ENCODE peak calls at places on chromosomes 12 and 14, in eight cellular contexts. P, R, Q, Y, B, E, H and D are unnamed samples.

GRCh38 chr14:97642631-97643030 is 845.4 kb downstream of the VRK1 start:
- DNase-seq in Q (no peak), R (no peak), E (no peak), B (no peak), H (no peak), P (no peak), Y (no peak), D (no peak)

GRCh38 chr12:89768586-89769482 is 60.2 kb upstream of the ATP2B1 start:
- DNase-seq in Q (no peak), E (no peak), H (no peak), R (no peak), Y (peak; percentile 88), B (no peak), P (no peak), D (no peak)

GRCh38 chr12:11628353-11628752 is 21.1 kb upstream of the ETV6 start:
- DNase-seq in B (no peak), H (no peak), E (no peak), P (no peak), Q (no peak), R (no peak), Y (no peak), D (no peak)

GRCh38 chr14:61837336-61838229 is 75.4 kb downstream of the SNAPC1 start:
- DNase-seq in P (peak; percentile 67), B (peak; percentile 38), H (peak; percentile 66), R (peak; percentile 75), E (peak; percentile 85), Q (peak; percentile 74), Y (peak; percentile 76), D (peak; percentile 80)

GRCh38 chr12:106753526-106753925 is 21.0 kb upstream of the RIC8B start:
- DNase-seq in Y (no peak), E (peak; percentile 80), H (peak; percentile 62), Q (no peak), R (no peak), B (no peak), P (no peak), D (no peak)

GRCh38 chr14:67853207-67853606 is 33.6 kb downstream of the RAD51B start:
- DNase-seq in E (no peak), H (no peak), P (no peak), B (no peak), Y (no peak), Q (no peak), R (no peak), D (no peak)

GRCh38 chr12:47863985-47864384 is 40.8 kb downstream of the VDR start:
- DNase-seq in R (no peak), Y (no peak), Q (no peak), H (no peak), B (no peak), E (no peak), P (no peak), D (no peak)

GRCh38 chr12:56931474-56931978 is 2.7 kb downstream of the SDR9C7 start:
- DNase-seq in P (no peak), B (peak; percentile 33), H (peak; percentile 34), Y (peak; percentile 11), Q (no peak), E (no peak), R (no peak), D (no peak)

GRCh38 chr14:65813760-65814387 is 401.3 kb downstream of the FUT8 start:
- DNase-seq in R (no peak), E (no peak), B (peak; percentile 70), H (no peak), P (no peak), Y (no peak), Q (no peak), D (no peak)

GRCh38 chr12:58364389-58365086 is 423.2 kb downstream of the ATP23 start:
- DNase-seq in Q (no peak), Y (peak; percentile 96), H (no peak), P (no peak), B (no peak), E (no peak), R (no peak), D (no peak)

GRCh38 chr14:97994020-97994531 is 1196.9 kb downstream of the VRK1 start:
- DNase-seq in Q (no peak), E (no peak), B (no peak), P (no peak), H (no peak), R (no peak), Y (no peak), D (no peak)

GRCh38 chr14:99065551-99065950 is 206.4 kb downstream of the BCL11B start:
- DNase-seq in R (no peak), B (no peak), E (no peak), Y (no peak), P (no peak), H (no peak), Q (no peak), D (no peak)

GRCh38 chr12:95848575-95849388 is 10.0 kb upstream of the SNRPF start:
- DNase-seq in B (no peak), E (no peak), Q (no peak), Y (peak; percentile 32), P (peak; percentile 38), R (peak; percentile 46), H (no peak), D (no peak)

GRCh38 chr12:12683298-12683697 is 12.7 kb downstream of the GPR19 start:
- DNase-seq in E (no peak), H (no peak), Q (no peak), R (no peak), B (no peak), Y (no peak), P (no peak), D (no peak)

GRCh38 chr12:110269622-110270124 is 11.4 kb upstream of the ATP2A2 start:
- DNase-seq in R (no peak), Q (no peak), Y (peak; percentile 88), H (no peak), B (peak; percentile 86), P (no peak), E (no peak), D (no peak)

GRCh38 chr12:132441871-132442863 is 47.8 kb upstream of the FBRSL1 start:
- DNase-seq in R (no peak), E (no peak), B (no peak), Q (peak; percentile 66), Y (no peak), H (no peak), P (no peak), D (no peak)

GRCh38 chr14:58861546-58861945 is 223.8 kb downstream of the DACT1 start:
- DNase-seq in P (no peak), H (no peak), E (no peak), Y (no peak), Q (no peak), R (no peak), B (no peak), D (no peak)

GRCh38 chr12:91155990-91156389 is 26.6 kb downstream of the DCN start:
- DNase-seq in B (peak; percentile 11), Y (no peak), R (no peak), Q (no peak), E (no peak), P (no peak), H (no peak), D (no peak)

GRCh38 chr12:10661338-10661737 is 12.5 kb downstream of the STYK1 start:
- DNase-seq in R (no peak), H (no peak), B (no peak), Q (no peak), P (no peak), E (no peak), Y (peak; percentile 28), D (no peak)

GRCh38 chr12:49301759-49302158 is 6.8 kb downstream of the PRPH start:
- DNase-seq in P (no peak), B (no peak), E (no peak), R (no peak), Q (no peak), H (no peak), Y (no peak), D (no peak)

GRCh38 chr12:32761716-32762115 is 6.0 kb upstream of the YARS2 start:
- DNase-seq in Y (no peak), R (no peak), B (no peak), E (no peak), H (no peak), Q (no peak), P (no peak), D (no peak)

GRCh38 chr12:50979369-50980052 is 27.2 kb downstream of the HIGD1C start:
- DNase-seq in E (no peak), Y (no peak), H (peak; percentile 45), P (no peak), B (no peak), Q (no peak), R (no peak), D (no peak)

GRCh38 chr14:106790189-106791036 is 1264.0 kb downstream of the TMEM121 start:
- DNase-seq in B (peak; percentile 13), E (peak; percentile 93), H (peak; percentile 77), P (no peak), Y (no peak), Q (peak; percentile 85), R (peak; percentile 74), D (peak; percentile 55)

GRCh38 chr14:99186956-99187690 is 84.9 kb downstream of the BCL11B start:
- DNase-seq in P (no peak), B (no peak), E (no peak), R (no peak), H (no peak), Q (no peak), Y (no peak), D (no peak)

GRCh38 chr12:4829793-4830162 is 79.9 kb upstream of the KCNA1 start:
- DNase-seq in Q (no peak), R (no peak), E (no peak), B (no peak), P (peak; percentile 65), H (peak; percentile 42), Y (no peak), D (no peak)

GRCh38 chr14:28767851-28768548 is 1.4 kb downstream of the FOXG1 start:
- DNase-seq in H (no peak), P (peak; percentile 17), R (no peak), E (no peak), Y (no peak), Q (no peak), B (no peak), D (no peak)

GRCh38 chr12:120368789-120369475 is at the start of gene MSI1:
- DNase-seq in B (no peak), H (no peak), Y (no peak), R (no peak), P (peak; percentile 19), E (no peak), Q (peak; percentile 56), D (no peak)

GRCh38 chr12:40829738-40830144 is 137.5 kb downstream of the CNTN1 start:
- DNase-seq in B (no peak), P (no peak), Q (no peak), E (no peak), Y (no peak), R (no peak), H (no peak), D (no peak)

GRCh38 chr14:87334997-87335675 is 657.8 kb downstream of the GALC start:
- DNase-seq in Y (peak; percentile 6), B (no peak), E (no peak), R (no peak), H (no peak), Q (no peak), P (no peak), D (no peak)

GRCh38 chr14:52051861-52052260 is 17.0 kb downstream of the NID2 start:
- DNase-seq in H (no peak), Y (no peak), R (no peak), B (no peak), E (no peak), P (no peak), Q (no peak), D (no peak)

GRCh38 chr14:79949906-79950305 is 261.4 kb downstream of the DIO2 start:
- DNase-seq in Y (no peak), R (no peak), H (no peak), Q (no peak), B (no peak), E (no peak), P (no peak), D (no peak)

GRCh38 chr12:26028953-26029740 is 70.7 kb downstream of the RASSF8 start:
- DNase-seq in P (peak; percentile 19), B (peak; percentile 63), E (no peak), H (peak; percentile 47), Y (peak; percentile 56), Q (no peak), R (no peak), D (no peak)

GRCh38 chr14:59705866-59706265 is 129.3 kb upstream of the CCDC175 start:
- DNase-seq in R (no peak), P (no peak), Q (no peak), E (no peak), Y (no peak), B (no peak), H (no peak), D (no peak)

GRCh38 chr12:58321414-58321813 is 380.0 kb downstream of the ATP23 start:
- DNase-seq in R (no peak), P (no peak), E (no peak), B (no peak), Q (no peak), Y (no peak), H (no peak), D (no peak)